ENCODE peak calls at places on chromosomes 13 and 19, in eight cellular contexts. One of them, this sample, is unnamed. For H3K4me1, the result is how much of the 10 kb centered on the place peaks cover.

GRCh38 chr13:88085036-88085435 is 413.9 kb downstream of the SLITRK5 start:
- DNase-seq in DND-41: no peak
- DNase-seq in PC-3: no peak
- DNase-seq in IMR-90: no peak
- DNase-seq in H1: no peak
- DNase-seq in left ventricle myocardium inferior: no peak
- DNase-seq in Peyer's patch: no peak
- DNase-seq in cardiac muscle cell: no peak
- DNase-seq in this sample: no peak

GRCh38 chr19:5466814-5467291 is 11.6 kb downstream of the ZNRF4 start:
- DNase-seq in DND-41: no peak
- DNase-seq in left ventricle myocardium inferior: peak
- DNase-seq in PC-3: no peak
- DNase-seq in H1: no peak
- DNase-seq in Peyer's patch: no peak
- DNase-seq in IMR-90: no peak
- DNase-seq in cardiac muscle cell: peak
- DNase-seq in this sample: no peak

GRCh38 chr13:66665991-66666390 is 564.1 kb downstream of the PCDH9 start:
- DNase-seq in left ventricle myocardium inferior: peak
- DNase-seq in PC-3: peak
- DNase-seq in IMR-90: peak
- DNase-seq in H1: no peak
- DNase-seq in cardiac muscle cell: peak
- DNase-seq in Peyer's patch: no peak
- DNase-seq in DND-41: no peak
- DNase-seq in this sample: no peak

GRCh38 chr19:45273532-45273877 is 22.4 kb downstream of the MARK4 start:
- DNase-seq in IMR-90: no peak
- DNase-seq in PC-3: no peak
- DNase-seq in Peyer's patch: no peak
- DNase-seq in DND-41: no peak
- DNase-seq in cardiac muscle cell: no peak
- DNase-seq in left ventricle myocardium inferior: no peak
- DNase-seq in H1: no peak
- DNase-seq in this sample: no peak

GRCh38 chr13:91740811-91741210 is 342.4 kb downstream of the GPC5 start:
- DNase-seq in IMR-90: no peak
- DNase-seq in Peyer's patch: no peak
- DNase-seq in left ventricle myocardium inferior: no peak
- DNase-seq in PC-3: no peak
- DNase-seq in DND-41: no peak
- DNase-seq in cardiac muscle cell: no peak
- DNase-seq in H1: no peak
- DNase-seq in this sample: no peak

GRCh38 chr19:38989066-38989605 is 13.6 kb upstream of the FBXO17 start:
- DNase-seq in Peyer's patch: no peak
- DNase-seq in H1: peak
- DNase-seq in left ventricle myocardium inferior: no peak
- DNase-seq in PC-3: peak
- DNase-seq in DND-41: no peak
- DNase-seq in IMR-90: no peak
- DNase-seq in cardiac muscle cell: no peak
- DNase-seq in this sample: no peak

GRCh38 chr19:40718774-40719391 is 2.0 kb downstream of the ITPKC start:
- DNase-seq in IMR-90: peak
- DNase-seq in PC-3: peak
- DNase-seq in left ventricle myocardium inferior: peak
- DNase-seq in DND-41: no peak
- DNase-seq in H1: no peak
- DNase-seq in cardiac muscle cell: peak
- DNase-seq in Peyer's patch: peak
- DNase-seq in this sample: peak

GRCh38 chr19:11281336-11282049 is 14.5 kb upstream of the TSPAN16 start:
- DNase-seq in PC-3: peak
- DNase-seq in IMR-90: no peak
- DNase-seq in left ventricle myocardium inferior: no peak
- DNase-seq in H1: no peak
- DNase-seq in cardiac muscle cell: peak
- DNase-seq in Peyer's patch: no peak
- DNase-seq in DND-41: no peak
- DNase-seq in this sample: no peak

GRCh38 chr19:19120308-19121156 is 17.7 kb downstream of the TMEM161A start:
- DNase-seq in IMR-90: peak
- DNase-seq in cardiac muscle cell: peak
- DNase-seq in H1: peak
- DNase-seq in left ventricle myocardium inferior: no peak
- DNase-seq in DND-41: peak
- DNase-seq in PC-3: no peak
- DNase-seq in Peyer's patch: no peak
- DNase-seq in this sample: no peak

GRCh38 chr19:5714819-5715218 is 5.1 kb downstream of the LONP1 start:
- DNase-seq in DND-41: no peak
- DNase-seq in PC-3: no peak
- DNase-seq in left ventricle myocardium inferior: no peak
- DNase-seq in Peyer's patch: no peak
- DNase-seq in H1: no peak
- DNase-seq in IMR-90: no peak
- DNase-seq in cardiac muscle cell: no peak
- DNase-seq in this sample: no peak

GRCh38 chr19:58480481-58480830 is 4.3 kb downstream of the ZNF446 start:
- DNase-seq in IMR-90: no peak
- DNase-seq in PC-3: no peak
- DNase-seq in H1: no peak
- DNase-seq in DND-41: no peak
- DNase-seq in left ventricle myocardium inferior: no peak
- DNase-seq in cardiac muscle cell: no peak
- DNase-seq in Peyer's patch: no peak
- DNase-seq in this sample: no peak

GRCh38 chr19:58480831-58481230 is 4.7 kb downstream of the ZNF446 start:
- DNase-seq in PC-3: no peak
- DNase-seq in IMR-90: no peak
- DNase-seq in DND-41: no peak
- DNase-seq in cardiac muscle cell: no peak
- DNase-seq in left ventricle myocardium inferior: no peak
- DNase-seq in H1: no peak
- DNase-seq in Peyer's patch: no peak
- DNase-seq in this sample: no peak

GRCh38 chr19:58477871-58478270 is 1.7 kb downstream of the ZNF446 start:
- DNase-seq in PC-3: no peak
- DNase-seq in IMR-90: no peak
- DNase-seq in cardiac muscle cell: no peak
- DNase-seq in DND-41: no peak
- DNase-seq in H1: no peak
- DNase-seq in Peyer's patch: no peak
- DNase-seq in left ventricle myocardium inferior: no peak
- DNase-seq in this sample: no peak

GRCh38 chr19:58479736-58480480 is 3.8 kb downstream of the ZNF446 start:
- DNase-seq in cardiac muscle cell: no peak
- DNase-seq in PC-3: no peak
- DNase-seq in IMR-90: no peak
- DNase-seq in left ventricle myocardium inferior: no peak
- DNase-seq in DND-41: no peak
- DNase-seq in Peyer's patch: no peak
- DNase-seq in H1: no peak
- DNase-seq in this sample: no peak

GRCh38 chr19:58479303-58479702 is 3.2 kb downstream of the ZNF446 start:
- DNase-seq in DND-41: no peak
- DNase-seq in IMR-90: no peak
- DNase-seq in H1: no peak
- DNase-seq in PC-3: no peak
- DNase-seq in left ventricle myocardium inferior: no peak
- DNase-seq in cardiac muscle cell: no peak
- DNase-seq in Peyer's patch: no peak
- DNase-seq in this sample: no peak
- H3K4me1 ChIP-seq in DND-41: under half
- H3K4me1 ChIP-seq in IMR-90: under half
- H3K4me1 ChIP-seq in H1: under half
- H3K4me1 ChIP-seq in PC-3: under half
- H3K4me1 ChIP-seq in left ventricle myocardium inferior: under half
- H3K4me1 ChIP-seq in cardiac muscle cell: under half
- H3K4me1 ChIP-seq in Peyer's patch: under half
- H3K4me1 ChIP-seq in this sample: under half

DNA sequence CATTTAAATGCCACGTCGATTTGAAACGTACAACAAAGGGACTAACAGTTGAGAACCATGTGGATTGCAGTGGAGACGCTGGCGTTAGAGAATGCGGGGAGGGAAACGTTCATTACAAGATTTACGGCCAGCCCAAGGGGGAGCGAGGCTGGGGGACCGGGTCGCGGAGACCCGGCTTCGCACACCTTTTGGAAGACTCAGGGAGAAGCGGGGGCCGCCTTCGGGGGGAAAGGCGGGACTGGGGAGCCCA is 20.8 kb upstream of the OR10H1 start:
- DNase-seq in DND-41: no peak
- DNase-seq in Peyer's patch: no peak
- DNase-seq in H1: no peak
- DNase-seq in left ventricle myocardium inferior: no peak
- DNase-seq in cardiac muscle cell: no peak
- DNase-seq in IMR-90: peak
- DNase-seq in PC-3: no peak
- DNase-seq in this sample: no peak
- H3K4me3 ChIP-seq in DND-41: peak
- H3K4me3 ChIP-seq in Peyer's patch: peak
- H3K4me3 ChIP-seq in H1: no peak
- H3K4me3 ChIP-seq in left ventricle myocardium inferior: peak
- H3K4me3 ChIP-seq in cardiac muscle cell: no peak
- H3K4me3 ChIP-seq in IMR-90: peak
- H3K4me3 ChIP-seq in PC-3: peak
- H3K4me3 ChIP-seq in this sample: peak

GRCh38 chr13:110254151-110254679 is 52.7 kb downstream of the COL4A1 start:
- DNase-seq in IMR-90: peak
- DNase-seq in H1: peak
- DNase-seq in left ventricle myocardium inferior: no peak
- DNase-seq in DND-41: no peak
- DNase-seq in cardiac muscle cell: no peak
- DNase-seq in PC-3: no peak
- DNase-seq in Peyer's patch: no peak
- DNase-seq in this sample: no peak

GRCh38 chr13:110251227-110251791 is 55.6 kb downstream of the COL4A1 start:
- DNase-seq in left ventricle myocardium inferior: no peak
- DNase-seq in PC-3: no peak
- DNase-seq in IMR-90: no peak
- DNase-seq in H1: peak
- DNase-seq in DND-41: no peak
- DNase-seq in cardiac muscle cell: no peak
- DNase-seq in Peyer's patch: no peak
- DNase-seq in this sample: no peak

GRCh38 chr13:110248449-110249143 is 58.4 kb downstream of the COL4A1 start:
- DNase-seq in Peyer's patch: no peak
- DNase-seq in IMR-90: no peak
- DNase-seq in left ventricle myocardium inferior: no peak
- DNase-seq in DND-41: no peak
- DNase-seq in cardiac muscle cell: no peak
- DNase-seq in H1: no peak
- DNase-seq in PC-3: no peak
- DNase-seq in this sample: no peak

GRCh38 chr13:110249326-110249725 is 57.6 kb downstream of the COL4A1 start:
- DNase-seq in Peyer's patch: no peak
- DNase-seq in DND-41: no peak
- DNase-seq in IMR-90: no peak
- DNase-seq in cardiac muscle cell: no peak
- DNase-seq in PC-3: no peak
- DNase-seq in H1: no peak
- DNase-seq in left ventricle myocardium inferior: no peak
- DNase-seq in this sample: no peak

GRCh38 chr13:110250258-110250891 is 56.6 kb downstream of the COL4A1 start:
- DNase-seq in left ventricle myocardium inferior: peak
- DNase-seq in H1: peak
- DNase-seq in IMR-90: peak
- DNase-seq in Peyer's patch: no peak
- DNase-seq in DND-41: no peak
- DNase-seq in cardiac muscle cell: peak
- DNase-seq in PC-3: peak
- DNase-seq in this sample: no peak
- H3K4me1 ChIP-seq in left ventricle myocardium inferior: half or more
- H3K4me1 ChIP-seq in H1: under half
- H3K4me1 ChIP-seq in IMR-90: under half
- H3K4me1 ChIP-seq in Peyer's patch: under half
- H3K4me1 ChIP-seq in DND-41: under half
- H3K4me1 ChIP-seq in cardiac muscle cell: under half
- H3K4me1 ChIP-seq in PC-3: under half
- H3K4me1 ChIP-seq in this sample: under half

GRCh38 chr19:3784607-3785463 is 1.3 kb downstream of the MATK start:
- DNase-seq in Peyer's patch: no peak
- DNase-seq in PC-3: peak
- DNase-seq in left ventricle myocardium inferior: no peak
- DNase-seq in IMR-90: no peak
- DNase-seq in cardiac muscle cell: no peak
- DNase-seq in H1: peak
- DNase-seq in DND-41: no peak
- DNase-seq in this sample: no peak

GRCh38 chr19:3788991-3789778 is 3.0 kb upstream of the MATK start:
- DNase-seq in DND-41: no peak
- DNase-seq in cardiac muscle cell: no peak
- DNase-seq in left ventricle myocardium inferior: no peak
- DNase-seq in H1: peak
- DNase-seq in PC-3: no peak
- DNase-seq in Peyer's patch: peak
- DNase-seq in IMR-90: no peak
- DNase-seq in this sample: peak

GRCh38 chr19:3785464-3785937 is 680 bp downstream of the MATK start:
- DNase-seq in cardiac muscle cell: no peak
- DNase-seq in PC-3: no peak
- DNase-seq in H1: no peak
- DNase-seq in left ventricle myocardium inferior: no peak
- DNase-seq in IMR-90: no peak
- DNase-seq in Peyer's patch: no peak
- DNase-seq in DND-41: peak
- DNase-seq in this sample: peak

GRCh38 chr19:3783660-3784584 is 2.3 kb downstream of the MATK start:
- DNase-seq in PC-3: peak
- DNase-seq in IMR-90: no peak
- DNase-seq in DND-41: no peak
- DNase-seq in left ventricle myocardium inferior: no peak
- DNase-seq in Peyer's patch: no peak
- DNase-seq in H1: peak
- DNase-seq in cardiac muscle cell: no peak
- DNase-seq in this sample: peak

DNA sequence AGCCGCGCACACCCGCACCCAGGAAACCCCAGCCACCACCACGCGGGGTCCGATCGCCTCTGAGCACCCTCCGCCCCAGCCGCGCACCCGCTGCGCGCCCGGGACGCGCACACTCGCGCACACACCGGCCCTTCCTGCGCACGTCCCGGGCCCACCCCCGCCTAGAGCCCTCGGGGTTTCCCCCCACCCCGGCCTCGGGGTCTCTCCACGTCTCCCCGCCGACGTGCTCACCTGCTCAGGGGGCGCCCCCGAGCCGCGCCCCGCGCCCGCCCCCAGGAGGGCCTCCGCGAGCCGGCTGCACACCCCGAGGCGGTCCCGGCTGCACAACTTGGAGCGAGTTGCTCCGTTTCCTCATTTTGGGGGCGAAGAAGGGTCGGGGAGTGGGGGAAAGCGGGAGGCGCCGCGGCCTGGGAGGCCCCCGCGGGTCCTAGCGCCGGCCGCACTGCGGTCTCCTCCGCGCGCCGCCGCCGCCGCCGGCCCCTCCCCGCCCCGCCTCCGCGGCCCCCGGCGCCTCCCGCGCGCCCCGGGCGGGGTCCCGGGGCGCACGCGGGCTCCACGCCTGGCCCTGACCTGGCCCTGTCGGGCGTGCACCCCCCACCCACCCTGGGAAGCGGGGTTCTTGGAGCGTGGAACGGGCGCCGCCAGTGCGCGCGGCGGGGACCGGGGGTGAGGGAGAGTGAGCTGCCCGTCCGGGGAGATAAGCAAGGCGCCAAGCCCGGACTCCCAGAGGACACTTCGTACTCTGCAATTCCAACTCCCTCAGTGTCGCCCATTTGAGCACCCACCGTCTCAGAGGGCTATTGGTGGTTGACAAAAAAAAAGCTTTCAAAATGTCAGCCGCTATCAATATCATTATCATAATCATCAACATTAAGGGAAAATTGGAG is at the start of gene MATK:
- DNase-seq in PC-3: no peak
- DNase-seq in Peyer's patch: no peak
- DNase-seq in IMR-90: no peak
- DNase-seq in cardiac muscle cell: no peak
- DNase-seq in DND-41: peak
- DNase-seq in H1: peak
- DNase-seq in left ventricle myocardium inferior: no peak
- DNase-seq in this sample: peak
- H3K4me3 ChIP-seq in PC-3: no peak
- H3K4me3 ChIP-seq in Peyer's patch: peak
- H3K4me3 ChIP-seq in IMR-90: no peak
- H3K4me3 ChIP-seq in cardiac muscle cell: peak
- H3K4me3 ChIP-seq in DND-41: peak
- H3K4me3 ChIP-seq in H1: peak
- H3K4me3 ChIP-seq in left ventricle myocardium inferior: peak
- H3K4me3 ChIP-seq in this sample: peak

This sample was measured in spleen.